ENCODE peak calls at places on chromosome 11, in seven cellular contexts. X, J, H, G, I, E and Q are unnamed samples.

GRCh38 chr11:66317766-66318575 is 1.1 kb upstream of the CD248 start:
- DNase-seq in X (peak; percentile 61), J (no peak), H (peak; percentile 90), G (no peak), I (peak; percentile 65), E (no peak), Q (peak; percentile 77)

GRCh38 chr11:93642416-93642815 is 19.1 kb upstream of the CEP295 start:
- DNase-seq in X (no peak), J (no peak), H (no peak), G (no peak), I (no peak), E (no peak), Q (no peak)

GRCh38 chr11:106468091-106468490 is 390.6 kb downstream of the AASDHPPT start:
- DNase-seq in X (peak; percentile 63), J (no peak), H (peak; percentile 64), G (peak; percentile 32), I (no peak), E (no peak), Q (no peak)

GRCh38 chr11:44998051-44998450 is 47.4 kb upstream of the TP53I11 start:
- DNase-seq in X (no peak), J (no peak), H (no peak), G (no peak), I (no peak), E (no peak), Q (no peak)

GRCh38 chr11:61333638-61334433 is 808 bp downstream of the TKFC start:
- DNase-seq in X (no peak), J (no peak), H (no peak), G (no peak), I (no peak), E (no peak), Q (no peak)

GRCh38 chr11:104792861-104793260 is 105.4 kb downstream of the CASP12 start:
- DNase-seq in X (no peak), J (no peak), H (no peak), G (no peak), I (peak; percentile 66), E (no peak), Q (no peak)

GRCh38 chr11:74701351-74701750 is 29.9 kb downstream of the CHRDL2 start:
- DNase-seq in X (no peak), J (no peak), H (no peak), G (no peak), I (peak; percentile 77), E (no peak), Q (peak; percentile 71)

GRCh38 chr11:45209904-45210699 is 63.7 kb downstream of the PRDM11 start:
- DNase-seq in X (no peak), J (no peak), H (no peak), G (no peak), I (peak; percentile 56), E (peak; percentile 63), Q (peak; percentile 93)

GRCh38 chr11:69892986-69893555 is 73.9 kb upstream of the FGF3 start:
- DNase-seq in X (no peak), J (no peak), H (no peak), G (no peak), I (no peak), E (no peak), Q (no peak)